ENCODE peak calls at places on chromosomes 5 and 9, in five cellular contexts. One of them, this sample, is unnamed.

GRCh38 chr5:93360436-93361100 is 220.5 kb downstream of the NR2F1-AS1 start:
- DNase-seq in brain microvascular endothelial cell: peak
- DNase-seq in uterus: no peak
- DNase-seq in K562: no peak
- DNase-seq in small intestine: no peak
- DNase-seq in this sample: no peak

GRCh38 chr9:17531642-17532254 is 47.1 kb upstream of the SH3GL2 start:
- DNase-seq in small intestine: peak
- DNase-seq in brain microvascular endothelial cell: peak
- DNase-seq in uterus: no peak
- DNase-seq in K562: peak
- DNase-seq in this sample: no peak

GRCh38 chr5:136701191-136701590 is 335.8 kb upstream of the TRPC7 start:
- DNase-seq in small intestine: no peak
- DNase-seq in K562: no peak
- DNase-seq in brain microvascular endothelial cell: no peak
- DNase-seq in uterus: no peak
- DNase-seq in this sample: no peak

GRCh38 chr5:113232246-113232645 is 202.5 kb downstream of the TSSK1B start:
- DNase-seq in uterus: no peak
- DNase-seq in brain microvascular endothelial cell: no peak
- DNase-seq in small intestine: no peak
- DNase-seq in K562: no peak
- DNase-seq in this sample: peak

GRCh38 chr5:158273035-158273434 is 414.1 kb upstream of the CLINT1 start:
- DNase-seq in small intestine: no peak
- DNase-seq in uterus: no peak
- DNase-seq in brain microvascular endothelial cell: no peak
- DNase-seq in K562: no peak
- DNase-seq in this sample: no peak

GRCh38 chr9:127776195-127776918 is 2.1 kb downstream of the SH2D3C start:
- DNase-seq in K562: peak
- DNase-seq in small intestine: peak
- DNase-seq in brain microvascular endothelial cell: no peak
- DNase-seq in uterus: no peak
- DNase-seq in this sample: no peak

GRCh38 chr9:35681341-35682002 is 7.7 kb downstream of the CA9 start:
- DNase-seq in uterus: no peak
- DNase-seq in K562: no peak
- DNase-seq in small intestine: no peak
- DNase-seq in brain microvascular endothelial cell: no peak
- DNase-seq in this sample: no peak

GRCh38 chr5:172380992-172381643 is 73.2 kb downstream of the SH3PXD2B start:
- DNase-seq in small intestine: no peak
- DNase-seq in K562: no peak
- DNase-seq in uterus: peak
- DNase-seq in brain microvascular endothelial cell: no peak
- DNase-seq in this sample: no peak

GRCh38 chr5:1510151-1510561 is 13.6 kb downstream of the LPCAT1 start:
- DNase-seq in brain microvascular endothelial cell: no peak
- DNase-seq in K562: no peak
- DNase-seq in uterus: peak
- DNase-seq in small intestine: no peak
- DNase-seq in this sample: no peak

GRCh38 chr5:167453518-167454020 is 837.9 kb upstream of the WWC1 start:
- DNase-seq in K562: no peak
- DNase-seq in small intestine: no peak
- DNase-seq in brain microvascular endothelial cell: no peak
- DNase-seq in uterus: no peak
- DNase-seq in this sample: no peak

GRCh38 chr9:36141288-36141687 is 4.8 kb downstream of the GLIPR2 start:
- DNase-seq in small intestine: no peak
- DNase-seq in uterus: peak
- DNase-seq in brain microvascular endothelial cell: no peak
- DNase-seq in K562: peak
- DNase-seq in this sample: no peak

GRCh38 chr5:135245521-135246499 is 153.2 kb downstream of the MACROH2A1 start:
- DNase-seq in uterus: peak
- DNase-seq in brain microvascular endothelial cell: peak
- DNase-seq in small intestine: no peak
- DNase-seq in K562: peak
- DNase-seq in this sample: no peak

GRCh38 chr9:121464968-121465367 is 34.7 kb downstream of the GGTA1 start:
- DNase-seq in K562: no peak
- DNase-seq in brain microvascular endothelial cell: no peak
- DNase-seq in small intestine: no peak
- DNase-seq in uterus: no peak
- DNase-seq in this sample: no peak

GRCh38 chr5:71996789-71997188 is 110.5 kb upstream of the MAP1B start:
- DNase-seq in uterus: no peak
- DNase-seq in brain microvascular endothelial cell: no peak
- DNase-seq in K562: no peak
- DNase-seq in small intestine: no peak
- DNase-seq in this sample: no peak

GRCh38 chr5:21573915-21574314 is 1279.2 kb downstream of the CDH12 start:
- DNase-seq in K562: no peak
- DNase-seq in small intestine: no peak
- DNase-seq in uterus: no peak
- DNase-seq in brain microvascular endothelial cell: no peak
- DNase-seq in this sample: no peak

GRCh38 chr5:171989276-171989675 is 17.2 kb downstream of the FBXW11 start:
- DNase-seq in K562: no peak
- DNase-seq in brain microvascular endothelial cell: no peak
- DNase-seq in small intestine: no peak
- DNase-seq in uterus: no peak
- DNase-seq in this sample: peak

GRCh38 chr9:100294341-100294740 is 58.4 kb downstream of the TEX10 start:
- DNase-seq in small intestine: no peak
- DNase-seq in uterus: no peak
- DNase-seq in K562: no peak
- DNase-seq in brain microvascular endothelial cell: no peak
- DNase-seq in this sample: no peak

GRCh38 chr5:133041910-133042309 is 9.9 kb upstream of the HSPA4 start:
- DNase-seq in brain microvascular endothelial cell: peak
- DNase-seq in uterus: no peak
- DNase-seq in small intestine: no peak
- DNase-seq in K562: no peak
- DNase-seq in this sample: no peak

GRCh38 chr5:116035123-116035522 is 2.9 kb downstream of the ARL14EPL start:
- DNase-seq in uterus: no peak
- DNase-seq in brain microvascular endothelial cell: peak
- DNase-seq in K562: no peak
- DNase-seq in small intestine: no peak
- DNase-seq in this sample: no peak

GRCh38 chr9:121326924-121327613 is 43.0 kb downstream of the STOM start:
- DNase-seq in K562: no peak
- DNase-seq in brain microvascular endothelial cell: no peak
- DNase-seq in uterus: no peak
- DNase-seq in small intestine: peak
- DNase-seq in this sample: no peak

GRCh38 chr5:138870611-138871010 is 4.5 kb downstream of the LRRTM2 start:
- DNase-seq in brain microvascular endothelial cell: no peak
- DNase-seq in uterus: no peak
- DNase-seq in K562: no peak
- DNase-seq in small intestine: no peak
- DNase-seq in this sample: no peak

GRCh38 chr9:136145580-136145979 is 26.9 kb upstream of the TMEM250 start:
- DNase-seq in brain microvascular endothelial cell: no peak
- DNase-seq in K562: no peak
- DNase-seq in small intestine: no peak
- DNase-seq in uterus: no peak
- DNase-seq in this sample: no peak

GRCh38 chr5:88667187-88668141 is 215.5 kb downstream of the MEF2C start:
- DNase-seq in K562: no peak
- DNase-seq in brain microvascular endothelial cell: no peak
- DNase-seq in small intestine: no peak
- DNase-seq in uterus: no peak
- DNase-seq in this sample: no peak

GRCh38 chr5:143772621-143773020 is 39.3 kb upstream of the HMHB1 start:
- DNase-seq in K562: no peak
- DNase-seq in brain microvascular endothelial cell: no peak
- DNase-seq in small intestine: no peak
- DNase-seq in uterus: no peak
- DNase-seq in this sample: no peak

GRCh38 chr5:107806705-107807104 is 136.0 kb upstream of the EFNA5 start:
- DNase-seq in K562: no peak
- DNase-seq in brain microvascular endothelial cell: peak
- DNase-seq in small intestine: peak
- DNase-seq in uterus: no peak
- DNase-seq in this sample: peak
- H3K27ac ChIP-seq in K562: no peak
- H3K27ac ChIP-seq in brain microvascular endothelial cell: no peak
- H3K27ac ChIP-seq in small intestine: no peak
- H3K27ac ChIP-seq in uterus: no peak
- H3K27ac ChIP-seq in this sample: no peak

DNA sequence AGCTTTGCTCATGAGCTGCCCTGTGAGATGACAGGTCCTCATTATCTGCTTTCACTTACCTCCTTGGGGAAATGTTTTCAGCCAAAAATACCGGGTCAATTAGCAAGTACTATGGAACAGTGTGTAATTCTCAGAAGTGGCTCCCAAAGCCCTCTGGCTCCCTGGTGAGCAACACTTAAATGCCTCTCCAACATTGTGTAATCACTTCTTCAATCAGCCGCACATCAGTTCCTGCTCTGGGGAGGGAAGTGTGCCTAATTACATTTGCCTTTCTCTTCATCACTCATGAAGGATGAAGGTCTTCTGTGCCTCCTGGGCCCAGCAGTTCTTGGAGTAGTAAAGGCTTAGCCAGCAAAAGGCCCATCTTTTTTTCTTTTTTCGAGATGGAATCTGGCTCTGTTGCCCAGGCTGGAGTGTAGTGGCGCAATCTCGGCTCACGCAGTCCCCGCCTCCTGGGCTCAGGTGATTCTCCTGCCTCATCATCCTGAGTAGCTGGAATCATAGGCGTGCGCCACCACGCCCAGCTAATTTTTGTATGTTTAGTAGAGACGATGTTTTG is 23.1 kb downstream of the NIM1K start:
- DNase-seq in uterus: no peak
- DNase-seq in K562: peak
- DNase-seq in brain microvascular endothelial cell: no peak
- DNase-seq in small intestine: no peak
- DNase-seq in this sample: no peak
- H3K27ac ChIP-seq in uterus: no peak
- H3K27ac ChIP-seq in K562: peak
- H3K27ac ChIP-seq in brain microvascular endothelial cell: no peak
- H3K27ac ChIP-seq in small intestine: no peak
- H3K27ac ChIP-seq in this sample: no peak

DNA sequence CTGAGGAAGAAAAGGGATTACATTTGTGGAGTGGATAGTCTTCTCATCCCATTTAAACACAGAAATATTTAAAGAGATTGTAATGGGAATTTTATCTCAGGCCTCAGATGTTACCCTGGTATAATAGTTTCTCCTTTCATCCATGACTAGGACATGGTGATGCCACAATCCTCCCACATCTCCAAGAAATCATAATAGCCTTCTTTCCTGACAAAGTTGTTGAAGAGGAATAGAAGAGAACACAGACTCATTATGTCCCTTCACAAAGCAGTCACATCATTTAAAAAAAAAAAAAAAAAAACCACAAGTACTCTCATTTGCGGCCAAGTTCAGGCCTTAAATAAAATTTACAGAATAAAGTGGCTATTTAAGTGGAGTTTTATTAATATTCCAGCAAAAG is 359.6 kb downstream of the DEPDC1B start:
- DNase-seq in K562: no peak
- DNase-seq in brain microvascular endothelial cell: no peak
- DNase-seq in uterus: no peak
- DNase-seq in small intestine: no peak
- DNase-seq in this sample: no peak
- H3K27ac ChIP-seq in K562: no peak
- H3K27ac ChIP-seq in brain microvascular endothelial cell: no peak
- H3K27ac ChIP-seq in uterus: no peak
- H3K27ac ChIP-seq in small intestine: no peak
- H3K27ac ChIP-seq in this sample: no peak

GRCh38 chr9:85416720-85417119 is 325.0 kb downstream of the AGTPBP1 start:
- DNase-seq in uterus: no peak
- DNase-seq in small intestine: no peak
- DNase-seq in K562: no peak
- DNase-seq in brain microvascular endothelial cell: no peak
- DNase-seq in this sample: no peak

GRCh38 chr9:85417674-85418073 is 324.1 kb downstream of the AGTPBP1 start:
- DNase-seq in K562: no peak
- DNase-seq in uterus: no peak
- DNase-seq in brain microvascular endothelial cell: no peak
- DNase-seq in small intestine: no peak
- DNase-seq in this sample: no peak

GRCh38 chr9:85408494-85408893 is 333.3 kb downstream of the AGTPBP1 start:
- DNase-seq in small intestine: no peak
- DNase-seq in K562: no peak
- DNase-seq in uterus: no peak
- DNase-seq in brain microvascular endothelial cell: no peak
- DNase-seq in this sample: no peak

GRCh38 chr9:85414399-85414798 is 327.4 kb downstream of the AGTPBP1 start:
- DNase-seq in small intestine: no peak
- DNase-seq in brain microvascular endothelial cell: no peak
- DNase-seq in uterus: no peak
- DNase-seq in K562: no peak
- DNase-seq in this sample: no peak
- H3K27ac ChIP-seq in small intestine: no peak
- H3K27ac ChIP-seq in brain microvascular endothelial cell: no peak
- H3K27ac ChIP-seq in uterus: no peak
- H3K27ac ChIP-seq in K562: no peak
- H3K27ac ChIP-seq in this sample: no peak

This sample was measured in epithelial cell of prostate.